ENCODE peak calls at places on chromosome 17, in seven cellular contexts. P is left cardiac atrium; N is effector CD4-positive, alpha-beta T cell; L is hypothalamus; A is C1 segment of cervical spinal cord; U is brain pericyte; G is substantia nigra. J is an unnamed sample.

GRCh38 chr17:50495918-50496317 is 12.3 kb upstream of the MYCBPAP start:
- DNase-seq in P (no peak), N (no peak), L (no peak), A (no peak), U (no peak), G (no peak), J (no peak)

GRCh38 chr17:9158545-9159452 is 137.5 kb downstream of the NTN1 start:
- DNase-seq in P (no peak), N (no peak), L (no peak), A (no peak), U (no peak), G (no peak), J (no peak)

GRCh38 chr17:67980456-67980855 is 15.8 kb downstream of the C17orf58 start:
- DNase-seq in P (no peak), N (no peak), L (no peak), A (peak), U (no peak), G (no peak), J (no peak)

GRCh38 chr17:35088911-35089845 is 25.7 kb upstream of the RFFL start:
- DNase-seq in P (peak), N (peak), L (peak), A (peak), U (no peak), G (peak), J (peak)

GRCh38 chr17:21194688-21195087 is 19.3 kb downstream of the TMEM11 start:
- DNase-seq in P (peak), N (no peak), L (no peak), A (no peak), U (no peak), G (no peak), J (no peak)

GRCh38 chr17:39867084-39867890 is 715 bp upstream of the ZPBP2 start:
- DNase-seq in P (no peak), N (peak), L (no peak), A (no peak), U (no peak), G (no peak), J (peak)

GRCh38 chr17:44867841-44868240 is 20.2 kb downstream of the HIGD1B start:
- DNase-seq in P (no peak), N (no peak), L (no peak), A (no peak), U (no peak), G (no peak), J (no peak)

GRCh38 chr17:67435122-67435521 is 58.0 kb downstream of the PITPNC1 start:
- DNase-seq in P (no peak), N (peak), L (no peak), A (no peak), U (no peak), G (no peak), J (peak)

GRCh38 chr17:1713878-1714487 is 3.8 kb upstream of the TLCD2 start:
- DNase-seq in P (no peak), N (no peak), L (no peak), A (no peak), U (no peak), G (no peak), J (no peak)

GRCh38 chr17:62862251-62862650 is 54.1 kb upstream of the MARCHF10 start:
- DNase-seq in P (no peak), N (no peak), L (no peak), A (no peak), U (no peak), G (no peak), J (no peak)

GRCh38 chr17:48468299-48468698 is 38.3 kb upstream of the SKAP1 start:
- DNase-seq in P (no peak), N (no peak), L (no peak), A (no peak), U (no peak), G (no peak), J (no peak)

GRCh38 chr17:65537845-65538678 is 23.4 kb downstream of the AXIN2 start:
- DNase-seq in P (no peak), N (peak), L (no peak), A (peak), U (no peak), G (no peak), J (no peak)

GRCh38 chr17:30808785-30809286 is 15.7 kb downstream of the CRLF3 start:
- DNase-seq in P (no peak), N (peak), L (no peak), A (no peak), U (no peak), G (no peak), J (peak)

GRCh38 chr17:56777859-56778258 is 55.9 kb downstream of the C17orf67 start:
- DNase-seq in P (peak), N (no peak), L (no peak), A (no peak), U (no peak), G (no peak), J (no peak)

GRCh38 chr17:77445908-77446535 is 305.3 kb downstream of the SEC14L1 start:
- DNase-seq in P (peak), N (peak), L (no peak), A (no peak), U (no peak), G (no peak), J (peak)

GRCh38 chr17:1830288-1830687 is 483 bp downstream of the RPA1 start:
- DNase-seq in P (no peak), N (no peak), L (no peak), A (peak), U (no peak), G (no peak), J (peak)

GRCh38 chr17:64920026-64920418 is 744 bp upstream of the LRRC37A3 start:
- DNase-seq in P (no peak), N (no peak), L (no peak), A (peak), U (no peak), G (no peak), J (no peak)

GRCh38 chr17:30429155-30429554 is 48.1 kb upstream of the GOSR1 start:
- DNase-seq in P (no peak), N (no peak), L (no peak), A (no peak), U (no peak), G (no peak), J (no peak)

GRCh38 chr17:32927724-32928526 is at the start of gene TMEM98:
- DNase-seq in P (peak), N (no peak), L (peak), A (peak), U (no peak), G (peak), J (peak)

GRCh38 chr17:45425125-45425983 is 7.3 kb downstream of the ARHGAP27 start:
- DNase-seq in P (peak), N (no peak), L (no peak), A (no peak), U (no peak), G (no peak), J (no peak)

GRCh38 chr17:80786887-80787286 is 204.8 kb upstream of the CHMP6 start:
- DNase-seq in P (no peak), N (no peak), L (no peak), A (no peak), U (no peak), G (no peak), J (no peak)

GRCh38 chr17:57911834-57912673 is 43.2 kb downstream of the CUEDC1 start:
- DNase-seq in P (peak), N (no peak), L (peak), A (peak), U (no peak), G (peak), J (no peak)

GRCh38 chr17:38441429-38442061 is 13.3 kb downstream of the ARHGAP23 start:
- DNase-seq in P (no peak), N (no peak), L (no peak), A (no peak), U (no peak), G (no peak), J (no peak)

GRCh38 chr17:34199932-34200534 is 55.1 kb upstream of the CCL2 start:
- DNase-seq in P (peak), N (peak), L (no peak), A (peak), U (peak), G (peak), J (peak)

J was measured in activated CD8-positive, alpha-beta T cell treated with anti-CD3 and anti-CD28 coated beads for 36 hours.